ENCODE peak calls at places on chromosomes 7 and 10, in five cellular contexts. D is Peyer's patch, I is GM12865, F is psoas muscle, Z is GM12891. S is an unnamed sample.

GRCh38 chr7:82623812-82624211 is 180.2 kb upstream of the CACNA2D1 start:
- DNase-seq in F (no peak), Z (no peak), I (no peak), D (no peak), S (no peak)

GRCh38 chr7:16417958-16418357 is 3.4 kb downstream of the CRPPA start:
- DNase-seq in I (no peak), F (no peak), Z (no peak), D (no peak), S (no peak)

GRCh38 chr7:72183835-72184234 is 228.3 kb downstream of the CALN1 start:
- DNase-seq in D (no peak), F (no peak), I (peak; percentile 41), Z (no peak), S (peak; percentile 69)

GRCh38 chr10:31557854-31558253 is 238.8 kb downstream of the ZEB1 start:
- DNase-seq in I (no peak), F (no peak), D (no peak), Z (no peak), S (no peak)

GRCh38 chr7:21960922-21961321 is 15.2 kb upstream of the CDCA7L start:
- DNase-seq in F (no peak), D (no peak), I (no peak), Z (no peak), S (no peak)

GRCh38 chr10:31836569-31837406 is 91.8 kb downstream of the ARHGAP12 start:
- DNase-seq in I (peak; percentile 73), D (no peak), F (no peak), Z (no peak), S (peak; percentile 66)

GRCh38 chr10:77513783-77514331 is 123.8 kb downstream of the KCNMA1 start:
- DNase-seq in F (peak; percentile 80), I (no peak), D (peak; percentile 74), Z (no peak), S (no peak)

GRCh38 chr7:41702635-41703371 is at the start of gene INHBA:
- DNase-seq in D (no peak), I (no peak), F (no peak), Z (no peak), S (peak; percentile 19)

GRCh38 chr7:108425876-108426275 is 30.4 kb downstream of the NRCAM start:
- DNase-seq in D (no peak), I (no peak), F (no peak), Z (no peak), S (no peak)

GRCh38 chr10:125102216-125102615 is 58.1 kb downstream of the CTBP2 start:
- DNase-seq in Z (no peak), F (no peak), I (no peak), D (peak; percentile 49), S (no peak)

GRCh38 chr10:121235692-121236091 is 362.6 kb downstream of the FGFR2 start:
- DNase-seq in F (no peak), I (no peak), Z (no peak), D (peak; percentile 57), S (no peak)

GRCh38 chr7:50860598-50860997 is 77.9 kb upstream of the GRB10 start:
- DNase-seq in Z (no peak), I (no peak), F (no peak), D (no peak), S (no peak)

GRCh38 chr7:158729646-158730382 is 25.2 kb upstream of the NCAPG2 start:
- DNase-seq in Z (no peak), I (no peak), D (no peak), F (no peak), S (no peak)

S was measured in SK-MEL-5.